ENCODE peak calls at places on chromosomes 16 and 17, in five cellular contexts. One of them, this sample, is unnamed.
A peak's percentile ranks its signal among the peaks of the same experiment; 100 is the strongest.

GRCh38 chr16:58269526-58269925 is 25.3 kb downstream of the PRSS54 start:
- DNase-seq in endothelial cell: no peak
- DNase-seq in Peyer's patch: no peak
- DNase-seq in GM12864: no peak
- DNase-seq in progenitor cell of endocrine pancreas: no peak
- DNase-seq in this sample: no peak

GRCh38 chr16:4882633-4883285 is 35.5 kb downstream of the UBN1 start:
- DNase-seq in endothelial cell: no peak
- DNase-seq in Peyer's patch: no peak
- DNase-seq in GM12864: no peak
- DNase-seq in progenitor cell of endocrine pancreas: no peak
- DNase-seq in this sample: no peak

GRCh38 chr17:79279320-79279719 is 204.7 kb downstream of the ENGASE start:
- DNase-seq in endothelial cell: no peak
- DNase-seq in Peyer's patch: no peak
- DNase-seq in GM12864: no peak
- DNase-seq in progenitor cell of endocrine pancreas: no peak
- DNase-seq in this sample: no peak

GRCh38 chr16:14180431-14181059 is 109.4 kb downstream of the MRTFB start:
- DNase-seq in endothelial cell: no peak
- DNase-seq in Peyer's patch: no peak
- DNase-seq in GM12864: no peak
- DNase-seq in progenitor cell of endocrine pancreas: no peak
- DNase-seq in this sample: no peak

GRCh38 chr17:42191209-42191608 is 3.1 kb downstream of the GHDC start:
- DNase-seq in endothelial cell: no peak
- DNase-seq in Peyer's patch: no peak
- DNase-seq in GM12864: no peak
- DNase-seq in progenitor cell of endocrine pancreas: no peak
- DNase-seq in this sample: no peak

GRCh38 chr17:56292010-56292409 is 138.7 kb downstream of the ANKFN1 start:
- DNase-seq in endothelial cell: no peak
- DNase-seq in Peyer's patch: no peak
- DNase-seq in GM12864: no peak
- DNase-seq in progenitor cell of endocrine pancreas: no peak
- DNase-seq in this sample: no peak

GRCh38 chr17:15510361-15510760 is 42.9 kb upstream of the CDRT4 start:
- DNase-seq in endothelial cell: no peak
- DNase-seq in Peyer's patch: no peak
- DNase-seq in GM12864: no peak
- DNase-seq in progenitor cell of endocrine pancreas: no peak
- DNase-seq in this sample: no peak

GRCh38 chr17:68433211-68433610 is 24.1 kb downstream of the WIPI1 start:
- DNase-seq in endothelial cell: no peak
- DNase-seq in Peyer's patch: no peak
- DNase-seq in GM12864: no peak
- DNase-seq in progenitor cell of endocrine pancreas: no peak
- DNase-seq in this sample: no peak

GRCh38 chr17:80726558-80727408 is 182.1 kb downstream of the RPTOR start:
- DNase-seq in endothelial cell: no peak
- DNase-seq in Peyer's patch: no peak
- DNase-seq in GM12864: no peak
- DNase-seq in progenitor cell of endocrine pancreas: no peak
- DNase-seq in this sample: no peak

GRCh38 chr16:63326736-63327339 is 1290.6 kb upstream of the CDH8 start:
- DNase-seq in endothelial cell: no peak
- DNase-seq in Peyer's patch: no peak
- DNase-seq in GM12864: no peak
- DNase-seq in progenitor cell of endocrine pancreas: no peak
- DNase-seq in this sample: no peak

GRCh38 chr16:63324306-63324705 is 1288.1 kb upstream of the CDH8 start:
- DNase-seq in endothelial cell: no peak
- DNase-seq in Peyer's patch: no peak
- DNase-seq in GM12864: no peak
- DNase-seq in progenitor cell of endocrine pancreas: no peak
- DNase-seq in this sample: no peak

GRCh38 chr16:63323722-63324121 is 1287.5 kb upstream of the CDH8 start:
- DNase-seq in endothelial cell: no peak
- DNase-seq in Peyer's patch: no peak
- DNase-seq in GM12864: no peak
- DNase-seq in progenitor cell of endocrine pancreas: no peak
- DNase-seq in this sample: no peak

DNA sequence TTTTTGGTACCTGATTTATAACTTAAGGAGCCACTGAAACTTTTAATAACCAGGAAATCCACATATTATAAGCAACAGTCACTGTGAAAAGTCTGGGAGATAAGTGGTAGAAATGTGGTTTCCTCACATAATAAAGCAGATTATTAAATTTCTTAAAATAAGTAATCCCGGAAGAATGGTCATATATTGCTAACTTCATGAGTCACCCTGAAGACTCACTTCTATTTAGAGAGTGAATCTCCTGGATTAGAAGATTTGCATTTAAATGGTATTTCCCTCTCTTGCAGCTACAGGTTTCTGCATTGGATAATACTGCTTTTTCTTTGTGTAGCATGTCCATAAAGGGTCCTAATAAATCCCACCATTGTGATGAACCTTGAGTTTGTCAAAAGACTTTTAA is 1286.8 kb upstream of the CDH8 start:
- DNase-seq in endothelial cell: no peak
- DNase-seq in Peyer's patch: no peak
- DNase-seq in GM12864: no peak
- DNase-seq in progenitor cell of endocrine pancreas: no peak
- DNase-seq in this sample: no peak
- TF ChIP-seq CTCF in endothelial cell: no peak
- TF ChIP-seq CTCF in Peyer's patch: no peak
- TF ChIP-seq CTCF in GM12864: no peak
- TF ChIP-seq CTCF in progenitor cell of endocrine pancreas: no peak
- TF ChIP-seq CTCF in this sample: no peak

GRCh38 chr16:66397736-66398433 is 29.2 kb upstream of the BEAN1 start:
- DNase-seq in endothelial cell: no peak
- DNase-seq in Peyer's patch: no peak
- DNase-seq in GM12864: no peak
- DNase-seq in progenitor cell of endocrine pancreas: no peak
- DNase-seq in this sample: no peak

GRCh38 chr16:66400503-66401380 is 26.4 kb upstream of the BEAN1 start:
- DNase-seq in endothelial cell: no peak
- DNase-seq in Peyer's patch: no peak
- DNase-seq in GM12864: no peak
- DNase-seq in progenitor cell of endocrine pancreas: no peak
- DNase-seq in this sample: no peak

GRCh38 chr16:66399930-66400329 is 27.2 kb upstream of the BEAN1 start:
- DNase-seq in endothelial cell: no peak
- DNase-seq in Peyer's patch: no peak
- DNase-seq in GM12864: no peak
- DNase-seq in progenitor cell of endocrine pancreas: no peak
- DNase-seq in this sample: no peak

GRCh38 chr16:66401610-66402009 is 25.5 kb upstream of the BEAN1 start:
- DNase-seq in endothelial cell: no peak
- DNase-seq in Peyer's patch: no peak
- DNase-seq in GM12864: no peak
- DNase-seq in progenitor cell of endocrine pancreas: no peak
- DNase-seq in this sample: no peak

GRCh38 chr16:66399031-66399430 is 28.1 kb upstream of the BEAN1 start:
- DNase-seq in endothelial cell: no peak
- DNase-seq in Peyer's patch: no peak
- DNase-seq in GM12864: no peak
- DNase-seq in progenitor cell of endocrine pancreas: no peak
- DNase-seq in this sample: no peak
- TF ChIP-seq CTCF in endothelial cell: no peak
- TF ChIP-seq CTCF in Peyer's patch: no peak
- TF ChIP-seq CTCF in GM12864: no peak
- TF ChIP-seq CTCF in progenitor cell of endocrine pancreas: no peak
- TF ChIP-seq CTCF in this sample: no peak

GRCh38 chr16:29862383-29862883 is 593 bp downstream of the CDIPT start:
- DNase-seq in endothelial cell: peak; percentile 21
- DNase-seq in Peyer's patch: peak; percentile 20
- DNase-seq in GM12864: no peak
- DNase-seq in progenitor cell of endocrine pancreas: no peak
- DNase-seq in this sample: no peak
- TF ChIP-seq CTCF in endothelial cell: no peak
- TF ChIP-seq CTCF in Peyer's patch: peak; percentile 28
- TF ChIP-seq CTCF in GM12864: no peak
- TF ChIP-seq CTCF in progenitor cell of endocrine pancreas: no peak
- TF ChIP-seq CTCF in this sample: no peak

GRCh38 chr17:49219987-49220386 is 9.5 kb downstream of the ABI3 start:
- DNase-seq in endothelial cell: no peak
- DNase-seq in Peyer's patch: no peak
- DNase-seq in GM12864: no peak
- DNase-seq in progenitor cell of endocrine pancreas: no peak
- DNase-seq in this sample: no peak

GRCh38 chr17:49216953-49217650 is 6.6 kb downstream of the ABI3 start:
- DNase-seq in endothelial cell: no peak
- DNase-seq in Peyer's patch: peak; percentile 59
- DNase-seq in GM12864: no peak
- DNase-seq in progenitor cell of endocrine pancreas: no peak
- DNase-seq in this sample: no peak

GRCh38 chr17:49216482-49216881 is 6.0 kb downstream of the ABI3 start:
- DNase-seq in endothelial cell: no peak
- DNase-seq in Peyer's patch: no peak
- DNase-seq in GM12864: no peak
- DNase-seq in progenitor cell of endocrine pancreas: no peak
- DNase-seq in this sample: no peak

GRCh38 chr17:49217651-49218413 is 7.3 kb downstream of the ABI3 start:
- DNase-seq in endothelial cell: no peak
- DNase-seq in Peyer's patch: peak; percentile 87
- DNase-seq in GM12864: peak; percentile 81
- DNase-seq in progenitor cell of endocrine pancreas: no peak
- DNase-seq in this sample: no peak

DNA sequence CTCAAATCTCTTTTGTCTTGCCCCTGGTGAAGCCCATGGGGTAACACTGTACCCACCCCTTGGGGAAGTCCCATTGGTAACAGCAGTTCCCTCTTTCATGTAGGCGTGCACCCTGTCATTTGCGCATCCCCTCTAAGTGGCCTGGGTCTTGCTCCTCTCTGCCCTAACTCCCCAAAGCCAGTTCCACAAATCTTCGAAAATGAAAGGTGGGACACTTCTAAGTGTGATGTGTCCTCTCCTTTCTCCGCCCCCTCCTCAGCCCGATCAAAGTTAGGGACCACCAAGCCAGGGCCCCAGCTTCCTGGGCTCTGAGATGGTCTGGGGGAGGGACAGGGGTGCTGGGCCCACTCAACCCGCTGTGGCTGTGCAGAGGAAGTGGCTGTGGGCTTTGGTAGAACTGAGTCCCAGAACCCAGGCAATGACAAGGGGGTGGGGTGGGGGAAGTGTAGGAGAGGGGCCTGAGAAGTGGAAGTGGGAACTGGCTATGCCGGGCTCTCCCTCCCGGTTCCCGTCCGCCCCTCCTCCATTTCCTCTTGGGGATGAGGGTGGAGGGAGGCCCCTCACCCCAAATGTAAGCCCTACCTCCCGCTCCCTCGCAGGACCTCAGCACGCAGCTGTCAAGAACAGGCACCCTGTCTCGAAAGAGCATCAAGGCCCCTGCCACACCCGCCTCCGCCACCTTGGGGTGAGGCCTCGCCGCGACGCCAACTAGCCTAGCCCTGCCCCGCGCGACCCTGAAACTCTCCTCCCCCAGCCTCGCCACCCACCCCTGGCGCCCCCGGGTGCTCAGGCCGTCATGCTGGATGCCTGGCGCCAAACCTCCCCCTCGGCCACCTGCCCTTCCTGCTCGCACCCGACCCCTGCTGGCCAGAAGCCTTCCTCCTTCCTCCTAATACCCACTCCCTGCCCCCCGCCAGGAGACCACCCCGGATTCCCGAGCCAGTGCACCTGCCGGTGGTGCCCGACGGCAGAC is 8.7 kb downstream of the ABI3 start:
- DNase-seq in endothelial cell: no peak
- DNase-seq in Peyer's patch: peak; percentile 84
- DNase-seq in GM12864: peak; percentile 46
- DNase-seq in progenitor cell of endocrine pancreas: no peak
- DNase-seq in this sample: no peak
- TF ChIP-seq CTCF in endothelial cell: no peak
- TF ChIP-seq CTCF in Peyer's patch: peak; percentile 33
- TF ChIP-seq CTCF in GM12864: peak; percentile 63
- TF ChIP-seq CTCF in progenitor cell of endocrine pancreas: peak; percentile 7
- TF ChIP-seq CTCF in this sample: no peak